ENCODE peak calls at places on chromosomes 1 and 21, in four cellular contexts. B, Z, V and T are unnamed samples.

GRCh38 chr21:36321325-36322082 is 1.5 kb downstream of the MORC3 start:
- DNase-seq in B (no peak), Z (peak; percentile 35), V (no peak), T (no peak)

GRCh38 chr1:246624091-246624490 is 57.8 kb downstream of the CNST start:
- DNase-seq in B (no peak), Z (no peak), V (no peak), T (no peak)

GRCh38 chr1:159171254-159171687 is at the start of gene CADM3:
- DNase-seq in B (no peak), Z (no peak), V (no peak), T (no peak)

GRCh38 chr1:158996998-158997397 is 12.7 kb upstream of the IFI16 start:
- DNase-seq in B (no peak), Z (no peak), V (no peak), T (no peak)

GRCh38 chr1:227299688-227300087 is 18.6 kb downstream of the CDC42BPA start:
- DNase-seq in B (no peak), Z (peak; percentile 87), V (no peak), T (no peak)

GRCh38 chr1:31765041-31765467 is 914 bp upstream of the ADGRB2 start:
- DNase-seq in B (no peak), Z (peak; percentile 31), V (no peak), T (no peak)

GRCh38 chr1:226474443-226475111 is 66.7 kb upstream of the PARP1 start:
- DNase-seq in B (no peak), Z (no peak), V (no peak), T (no peak)

GRCh38 chr1:50940291-50940690 is 19.8 kb downstream of the FAF1 start:
- DNase-seq in B (no peak), Z (no peak), V (no peak), T (no peak)

GRCh38 chr1:56799605-56800398 is 19.4 kb downstream of the FYB2 start:
- DNase-seq in B (no peak), Z (peak; percentile 14), V (no peak), T (peak; percentile 78)

DNA sequence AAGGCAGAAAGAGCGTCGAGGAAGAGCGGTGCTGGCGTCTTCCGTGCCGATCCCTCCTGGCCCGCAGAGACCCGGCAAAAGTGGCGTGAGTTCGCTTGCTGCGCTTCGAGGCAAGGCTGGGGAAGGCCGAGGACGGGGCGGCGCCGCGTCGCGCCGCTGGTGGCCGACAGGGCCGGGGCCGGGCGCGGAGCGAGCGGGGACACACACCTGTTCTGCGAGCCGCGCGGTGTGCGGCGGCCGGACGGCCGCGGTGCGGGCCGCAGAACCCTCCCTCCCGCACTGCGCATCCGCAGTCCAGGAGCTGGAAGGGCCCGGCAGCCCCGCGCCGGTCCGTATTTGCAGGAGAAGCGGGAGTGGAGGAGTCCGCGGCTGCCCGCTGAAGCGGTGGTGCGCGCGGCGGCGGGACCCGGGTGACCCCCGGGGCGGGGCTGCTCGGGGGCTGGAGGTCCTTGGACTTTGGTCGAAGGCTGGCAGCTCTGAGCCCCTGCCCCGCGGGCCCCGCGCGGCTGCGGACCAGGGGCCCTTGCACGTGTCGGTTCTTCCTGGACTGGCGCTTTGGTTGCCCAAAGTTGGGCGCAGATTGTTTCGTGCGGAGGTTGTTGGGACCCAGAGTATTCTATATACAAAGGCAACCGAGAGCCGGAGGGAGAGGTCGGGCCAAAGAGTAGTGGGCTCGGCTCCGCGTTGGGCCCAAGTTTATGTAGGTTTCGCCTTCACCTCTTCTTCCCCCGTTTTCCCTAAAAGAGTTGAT is 2.5 kb downstream of the RNF220 start:
- DNase-seq in B (no peak), Z (no peak), V (peak; percentile 49), T (no peak)
- H3K4me3 ChIP-seq in B (peak overlapping the region; percentile 58), Z (no peak overlapping the region), V (no peak overlapping the region), T (no peak overlapping the region)

DNA sequence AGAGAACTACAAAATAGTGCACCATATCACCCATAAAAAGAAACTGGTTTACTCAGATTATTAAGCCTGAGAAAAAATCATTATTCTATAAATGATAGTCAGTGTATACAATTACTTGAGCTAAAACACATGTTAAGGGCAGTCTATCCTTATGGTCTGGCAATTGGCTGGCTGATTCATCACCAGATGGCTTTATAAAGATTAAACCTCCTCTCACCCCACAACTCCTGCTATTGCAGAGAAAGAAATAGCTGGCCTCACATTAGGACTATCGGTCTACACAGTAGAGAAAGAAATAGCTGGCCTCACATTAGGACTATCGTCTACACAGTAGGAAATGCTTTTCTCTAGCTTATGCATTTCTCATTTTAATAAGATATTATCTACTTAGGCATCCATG is 21.2 kb downstream of the CEP170 start:
- DNase-seq in B (no peak), Z (no peak), V (no peak), T (peak; percentile 23)
- H3K9me3 ChIP-seq in B (peaks cover 27% of the 10 kb centered on the region), Z (peaks cover 23% of the 10 kb centered on the region), V (peaks cover 6% of the 10 kb centered on the region), T (peaks cover 29% of the 10 kb centered on the region)

GRCh38 chr1:58249371-58249728 is 297.2 kb downstream of the OMA1 start:
- DNase-seq in B (no peak), Z (no peak), V (no peak), T (no peak)
- H3K4me3 ChIP-seq in B (no peak overlapping the region), Z (no peak overlapping the region), V (no peak overlapping the region), T (no peak overlapping the region)

GRCh38 chr1:248196965-248197364 is at the start of gene OR2M3:
- DNase-seq in B (no peak), Z (no peak), V (no peak), T (no peak)

GRCh38 chr1:248194117-248194516 is 2.9 kb upstream of the OR2M3 start:
- DNase-seq in B (no peak), Z (no peak), V (no peak), T (no peak)
- H3K9me3 ChIP-seq in B (peaks cover 11% of the 10 kb centered on the region), Z (no peaks in the 10 kb centered on the region), V (no peaks in the 10 kb centered on the region), T (no peaks in the 10 kb centered on the region)

GRCh38 chr1:8478566-8478965 is 160.7 kb downstream of the SLC45A1 start:
- DNase-seq in B (no peak), Z (no peak), V (no peak), T (no peak)

GRCh38 chr1:8474369-8474768 is 156.5 kb downstream of the SLC45A1 start:
- DNase-seq in B (no peak), Z (no peak), V (no peak), T (no peak)

GRCh38 chr1:8476021-8476420 is 158.1 kb downstream of the SLC45A1 start:
- DNase-seq in B (no peak), Z (no peak), V (no peak), T (no peak)

GRCh38 chr1:8477983-8478362 is 160.1 kb downstream of the SLC45A1 start:
- DNase-seq in B (no peak), Z (no peak), V (no peak), T (no peak)

GRCh38 chr1:8477199-8477982 is 159.5 kb downstream of the SLC45A1 start:
- DNase-seq in B (no peak), Z (no peak), V (no peak), T (peak; percentile 29)
- H3K4me3 ChIP-seq in B (no peak overlapping the region), Z (no peak overlapping the region), V (no peak overlapping the region), T (peak overlapping the region; percentile 16)

GRCh38 chr21:24486973-24487372 is 1120.3 kb downstream of the MRPL39 start:
- DNase-seq in B (no peak), Z (no peak), V (no peak), T (no peak)
- H3K9me3 ChIP-seq in B (no peaks in the 10 kb centered on the region), Z (no peaks in the 10 kb centered on the region), V (no peaks in the 10 kb centered on the region), T (no peaks in the 10 kb centered on the region)

GRCh38 chr1:201647722-201648065 is 108.8 kb downstream of the NAV1 start:
- DNase-seq in B (no peak), Z (no peak), V (no peak), T (no peak)

GRCh38 chr1:201646623-201647022 is 107.7 kb downstream of the NAV1 start:
- DNase-seq in B (no peak), Z (no peak), V (no peak), T (no peak)

GRCh38 chr1:201645956-201646355 is 107.0 kb downstream of the NAV1 start:
- DNase-seq in B (no peak), Z (no peak), V (no peak), T (peak; percentile 49)

GRCh38 chr1:201648066-201648910 is 109.4 kb downstream of the NAV1 start:
- DNase-seq in B (peak; percentile 55), Z (peak; percentile 27), V (peak; percentile 67), T (peak; percentile 84)

GRCh38 chr1:201647094-201647493 is 108.2 kb downstream of the NAV1 start:
- DNase-seq in B (no peak), Z (no peak), V (no peak), T (no peak)
- H3K4me3 ChIP-seq in B (no peak overlapping the region), Z (no peak overlapping the region), V (no peak overlapping the region), T (peak overlapping the region; percentile 78)

GRCh38 chr21:44420416-44421205 is 34.7 kb upstream of the LRRC3 start:
- DNase-seq in B (no peak), Z (no peak), V (peak; percentile 32), T (no peak)

GRCh38 chr21:44418108-44418875 is 37.0 kb upstream of the LRRC3 start:
- DNase-seq in B (no peak), Z (no peak), V (peak; percentile 38), T (no peak)

GRCh38 chr21:44416193-44416592 is 39.1 kb upstream of the LRRC3 start:
- DNase-seq in B (no peak), Z (no peak), V (peak; percentile 16), T (no peak)

GRCh38 chr21:44419679-44420078 is 35.6 kb upstream of the LRRC3 start:
- DNase-seq in B (no peak), Z (no peak), V (no peak), T (no peak)

DNA sequence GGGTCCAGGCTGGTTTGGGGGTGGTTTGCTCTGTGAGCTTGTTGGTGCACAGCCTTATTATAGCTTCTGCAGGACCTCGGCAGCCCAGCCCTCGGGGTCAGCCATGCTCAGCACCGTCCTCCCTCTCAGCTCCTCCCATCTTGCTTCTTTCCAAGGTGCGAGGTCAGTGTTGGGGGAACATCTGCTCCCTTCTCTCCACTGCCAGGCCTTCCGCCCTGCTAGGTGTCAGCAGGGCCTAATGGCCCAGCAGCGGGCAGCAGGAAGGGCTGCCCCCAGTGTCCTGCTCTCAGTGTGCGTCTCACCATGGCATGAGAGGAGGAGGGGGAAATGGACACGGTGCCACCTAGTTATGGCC is 36.5 kb upstream of the LRRC3 start:
- DNase-seq in B (no peak), Z (no peak), V (no peak), T (no peak)
- H3K9me3 ChIP-seq in B (no peaks in the 10 kb centered on the region), Z (no peaks in the 10 kb centered on the region), V (no peaks in the 10 kb centered on the region), T (no peaks in the 10 kb centered on the region)

DNA sequence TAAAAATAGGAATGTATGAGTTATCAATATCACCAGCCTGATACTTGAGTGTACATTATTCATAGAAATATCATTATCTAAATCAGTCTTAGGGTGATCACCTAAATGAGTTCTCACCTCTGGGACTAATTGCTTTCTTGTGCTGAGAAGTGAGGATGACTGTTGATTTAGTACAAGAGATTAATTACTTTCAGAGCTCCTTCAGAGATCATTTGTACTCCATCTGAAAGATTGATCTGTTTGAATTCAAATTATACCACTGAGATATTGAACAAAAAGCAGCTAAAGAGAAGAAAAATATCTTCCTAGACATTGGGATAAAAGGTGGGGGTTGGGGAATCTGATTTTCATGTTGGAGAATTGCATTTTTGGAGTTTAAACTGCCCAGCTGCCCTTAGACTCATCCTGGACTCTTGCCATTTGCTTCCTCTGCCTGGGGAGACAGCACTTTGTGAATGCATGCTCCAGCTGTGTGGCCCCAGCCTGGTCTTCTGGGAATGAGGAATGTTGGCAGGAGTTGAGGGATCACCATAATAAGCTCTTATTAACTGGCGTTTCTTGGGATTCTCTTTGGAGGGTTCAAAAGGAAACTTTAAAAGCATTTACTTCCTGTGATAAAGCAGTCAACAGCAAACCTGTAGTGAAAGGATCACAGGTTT is 19.7 kb upstream of the PGBD2 start:
- DNase-seq in B (no peak), Z (no peak), V (no peak), T (peak; percentile 75)
- H3K4me3 ChIP-seq in B (no peak overlapping the region), Z (no peak overlapping the region), V (no peak overlapping the region), T (no peak overlapping the region)

GRCh38 chr21:30717105-30717504 is 1.5 kb downstream of the KRTAP21-3 start:
- DNase-seq in B (no peak), Z (no peak), V (no peak), T (no peak)
- H3K9me3 ChIP-seq in B (no peaks in the 10 kb centered on the region), Z (peaks cover 5% of the 10 kb centered on the region), V (no peaks in the 10 kb centered on the region), T (no peaks in the 10 kb centered on the region)